ENCODE peak calls at places on chromosomes 2 and 18, in six cellular contexts. I is prostate gland, F is fibroblast of pulmonary artery, P is right cardiac atrium, Z is foreskin fibroblast, B is GM23248. A is an unnamed sample.
A peak's percentile ranks its signal among the peaks of the same experiment; 100 is the strongest.

GRCh38 chr2:231152800-231153557 is 28.1 kb upstream of the HTR2B start:
- DNase-seq in I (no peak), F (peak; percentile 67), P (no peak), Z (peak; percentile 72), B (peak; percentile 60), A (no peak)

GRCh38 chr2:237626813-237627451 is 455 bp upstream of the LRRFIP1 start:
- DNase-seq in I (no peak), F (no peak), P (no peak), Z (no peak), B (peak; percentile 27), A (no peak)

GRCh38 chr2:194166818-194167217 is 1490.2 kb upstream of the SLC39A10 start:
- DNase-seq in I (no peak), F (peak; percentile 49), P (no peak), Z (no peak), B (peak; percentile 62), A (peak; percentile 23)

GRCh38 chr18:44911773-44912172 is 231.1 kb downstream of the SETBP1 start:
- DNase-seq in I (no peak), F (no peak), P (no peak), Z (no peak), B (no peak), A (no peak)

GRCh38 chr2:241886840-241887447 is 17.4 kb downstream of the RTP5 start:
- DNase-seq in I (no peak), F (no peak), P (no peak), Z (no peak), B (no peak), A (peak; percentile 74)

GRCh38 chr2:54952425-54952824 is 97.8 kb downstream of the RTN4 start:
- DNase-seq in I (no peak), F (no peak), P (no peak), Z (no peak), B (no peak), A (no peak)

GRCh38 chr2:43905388-43905803 is 66.6 kb downstream of the ABCG8 start:
- DNase-seq in I (no peak), F (peak; percentile 11), P (no peak), Z (no peak), B (no peak), A (no peak)

GRCh38 chr18:54772081-54772480 is 56.2 kb upstream of the RAB27B start:
- DNase-seq in I (no peak), F (no peak), P (no peak), Z (no peak), B (peak; percentile 60), A (no peak)

GRCh38 chr18:12373771-12374116 is 3.3 kb downstream of the AFG3L2 start:
- DNase-seq in I (no peak), F (no peak), P (no peak), Z (no peak), B (no peak), A (no peak)

GRCh38 chr2:100606332-100606731 is 43.5 kb downstream of the PDCL3 start:
- DNase-seq in I (no peak), F (no peak), P (no peak), Z (no peak), B (no peak), A (no peak)

GRCh38 chr2:88831792-88832248 is 140.3 kb downstream of the RPIA start:
- DNase-seq in I (no peak), F (peak; percentile 56), P (peak; percentile 45), Z (peak; percentile 1), B (peak; percentile 33), A (peak; percentile 21)

GRCh38 chr18:69233465-69234054 is 167.1 kb upstream of the DOK6 start:
- DNase-seq in I (no peak), F (no peak), P (no peak), Z (no peak), B (peak; percentile 41), A (no peak)

GRCh38 chr2:128319773-128320608 is 1.3 kb upstream of the HS6ST1 start:
- DNase-seq in I (no peak), F (no peak), P (peak; percentile 24), Z (no peak), B (no peak), A (no peak)

GRCh38 chr2:128322651-128323491 is 4.2 kb upstream of the HS6ST1 start:
- DNase-seq in I (no peak), F (no peak), P (peak; percentile 60), Z (no peak), B (no peak), A (no peak)

GRCh38 chr2:128320609-128321420 is 2.1 kb upstream of the HS6ST1 start:
- DNase-seq in I (no peak), F (no peak), P (peak; percentile 61), Z (no peak), B (no peak), A (no peak)

GRCh38 chr2:128321784-128322650 is 3.3 kb upstream of the HS6ST1 start:
- DNase-seq in I (peak; percentile 81), F (peak; percentile 84), P (peak; percentile 86), Z (peak; percentile 76), B (peak; percentile 93), A (peak; percentile 56)

GRCh38 chr2:128321421-128321775 is 2.7 kb upstream of the HS6ST1 start:
- DNase-seq in I (no peak), F (no peak), P (peak; percentile 21), Z (no peak), B (no peak), A (no peak)
- H3K4me3 ChIP-seq in I (no peak overlapping the region), F (no peak overlapping the region), P (no peak overlapping the region), Z (no peak overlapping the region), B (peak overlapping the region; percentile 75), A (no peak overlapping the region)

DNA sequence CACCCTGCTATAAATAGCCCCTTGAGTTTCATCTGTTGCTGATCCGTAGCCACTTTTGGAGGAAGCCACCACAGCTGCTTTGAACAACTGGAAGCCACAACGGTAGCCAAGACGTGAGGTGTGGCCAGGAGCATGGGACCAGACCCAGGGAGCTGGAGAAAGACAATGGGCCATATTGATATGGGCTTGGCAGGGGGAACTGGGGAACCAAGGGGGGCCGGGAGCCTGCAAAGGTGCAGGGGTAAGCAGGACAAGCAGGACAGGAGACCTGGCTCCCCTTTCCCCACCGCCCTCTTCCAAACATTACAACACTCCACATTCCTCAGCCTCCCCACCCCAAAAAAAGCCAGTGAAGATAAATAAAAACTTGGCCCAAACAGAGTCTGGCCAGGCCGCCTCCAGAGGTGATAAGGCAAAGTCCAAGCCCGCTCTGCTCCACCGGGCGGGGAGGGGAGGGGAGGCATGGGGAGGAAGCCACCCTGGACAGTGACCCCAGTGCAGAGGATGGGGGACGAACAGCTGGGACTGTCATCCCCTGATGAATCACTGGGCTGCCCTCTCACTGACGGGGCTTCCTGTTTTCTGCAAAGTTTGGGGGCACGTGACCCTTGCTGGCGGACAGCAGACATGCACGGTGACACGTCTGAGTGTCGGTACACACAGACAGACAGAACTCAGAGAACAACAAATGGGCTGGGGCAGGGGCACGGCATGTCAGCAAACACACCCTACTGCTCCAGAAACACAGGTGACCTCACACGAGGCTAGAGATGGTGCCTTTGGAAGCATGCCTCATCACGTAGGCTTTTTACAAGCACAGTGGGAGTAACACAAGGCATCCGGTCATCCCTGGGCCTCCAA is 100.3 kb downstream of the TNS1 start:
- DNase-seq in I (peak; percentile 84), F (peak; percentile 87), P (peak; percentile 86), Z (peak; percentile 45), B (peak; percentile 85), A (no peak)
- H3K4me3 ChIP-seq in I (no peak overlapping the region), F (no peak overlapping the region), P (no peak overlapping the region), Z (no peak overlapping the region), B (no peak overlapping the region), A (no peak overlapping the region)

GRCh38 chr2:134739879-134740301 is 21.1 kb upstream of the TMEM163 start:
- DNase-seq in I (no peak), F (no peak), P (no peak), Z (no peak), B (peak; percentile 44), A (no peak)

GRCh38 chr2:134745546-134745945 is 26.7 kb upstream of the TMEM163 start:
- DNase-seq in I (no peak), F (no peak), P (no peak), Z (no peak), B (no peak), A (no peak)

GRCh38 chr2:134739261-134739878 is 20.6 kb upstream of the TMEM163 start:
- DNase-seq in I (no peak), F (no peak), P (no peak), Z (no peak), B (no peak), A (no peak)

DNA sequence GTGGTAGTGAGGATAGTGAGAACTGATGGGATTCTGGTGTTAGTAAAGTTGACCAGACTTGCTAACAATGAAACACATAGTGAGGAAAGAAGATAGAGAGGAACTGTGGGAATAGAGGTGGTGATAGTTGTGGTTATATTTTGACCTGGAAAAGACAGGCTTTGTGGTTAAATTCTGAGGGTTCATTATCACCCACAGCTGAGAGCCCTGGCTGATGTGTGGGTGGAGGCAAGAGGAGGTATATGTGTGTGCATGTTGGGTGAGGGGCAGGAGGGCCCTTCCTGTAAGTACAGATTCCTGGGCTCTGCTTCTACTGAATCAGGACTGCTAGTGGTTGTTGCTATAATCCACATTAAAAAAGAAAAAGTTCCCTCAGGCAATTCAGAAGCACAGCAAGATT is 26.2 kb upstream of the TMEM163 start:
- DNase-seq in I (no peak), F (no peak), P (no peak), Z (no peak), B (no peak), A (peak; percentile 44)
- H3K4me3 ChIP-seq in I (no peak overlapping the region), F (no peak overlapping the region), P (no peak overlapping the region), Z (no peak overlapping the region), B (no peak overlapping the region), A (no peak overlapping the region)

DNA sequence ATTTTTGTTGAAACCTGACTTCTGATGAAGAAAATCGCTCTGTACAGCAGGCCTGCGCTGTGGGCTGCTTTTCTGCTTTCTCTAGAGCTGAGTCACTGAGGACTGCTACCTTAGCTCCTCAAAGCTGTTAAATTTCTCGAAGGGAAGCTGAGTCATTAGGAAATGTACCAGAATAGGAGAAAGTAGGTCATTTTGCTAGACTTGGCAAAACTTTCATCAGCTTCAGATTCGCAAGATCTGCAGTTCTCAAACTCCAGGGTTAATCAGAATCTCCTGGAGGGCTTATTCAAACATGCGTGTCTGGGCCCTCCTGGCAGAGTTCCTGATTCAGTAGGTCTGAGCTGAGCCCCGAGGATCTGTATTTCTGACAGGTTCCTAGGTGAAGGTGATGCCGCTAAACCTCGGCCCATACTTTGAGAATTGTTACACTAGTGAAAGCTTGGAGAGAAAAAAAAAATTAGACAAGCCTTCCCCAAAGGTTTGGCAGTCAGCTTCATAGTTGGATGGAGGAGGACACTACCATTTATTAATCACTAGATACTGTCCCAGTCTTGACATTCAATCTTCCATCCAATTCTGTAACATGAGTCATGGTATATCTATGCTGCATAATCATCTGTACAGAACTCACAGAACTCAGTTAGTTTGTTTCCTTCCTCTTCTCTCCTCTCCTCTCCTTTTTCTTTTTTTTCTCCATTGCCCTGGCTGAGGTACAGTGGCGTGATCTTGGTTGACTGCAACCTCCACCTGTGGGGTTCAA is 297.6 kb downstream of the PARD3B start:
- DNase-seq in I (no peak), F (peak; percentile 93), P (peak; percentile 54), Z (peak; percentile 86), B (peak; percentile 97), A (no peak)
- H3K4me3 ChIP-seq in I (no peak overlapping the region), F (peak overlapping the region; percentile 36), P (no peak overlapping the region), Z (no peak overlapping the region), B (peak overlapping the region; percentile 66), A (no peak overlapping the region)

GRCh38 chr18:23193727-23194126 is 58.4 kb downstream of the CABLES1 start:
- DNase-seq in I (no peak), F (no peak), P (no peak), Z (no peak), B (no peak), A (no peak)

GRCh38 chr18:23194150-23194968 is 59.1 kb downstream of the CABLES1 start:
- DNase-seq in I (no peak), F (peak; percentile 56), P (no peak), Z (no peak), B (peak; percentile 78), A (no peak)

GRCh38 chr18:23194969-23195957 is 60.0 kb downstream of the CABLES1 start:
- DNase-seq in I (no peak), F (no peak), P (no peak), Z (no peak), B (no peak), A (no peak)

GRCh38 chr18:23198217-23198845 is 63.0 kb downstream of the CABLES1 start:
- DNase-seq in I (no peak), F (no peak), P (no peak), Z (no peak), B (no peak), A (no peak)

GRCh38 chr18:23196119-23197004 is 61.1 kb downstream of the CABLES1 start:
- DNase-seq in I (no peak), F (no peak), P (no peak), Z (no peak), B (no peak), A (no peak)
- H3K4me3 ChIP-seq in I (no peak overlapping the region), F (no peak overlapping the region), P (no peak overlapping the region), Z (no peak overlapping the region), B (no peak overlapping the region), A (no peak overlapping the region)

A was measured in Jurkat, Clone E6-1.